ENCODE peak calls at places on chromosomes 5 and 9, in seven cellular contexts. L is lower leg skin, A is cardiac septum, V is H7, Z is colonic mucosa, S is left ventricle myocardium superior, E is pancreas. Y is an unnamed sample.

GRCh38 chr9:91422832-91423711 is 560 bp downstream of the NFIL3 start:
- DNase-seq in L (peak; percentile 94), A (no peak), V (no peak), Z (peak; percentile 74), S (peak; percentile 76), E (peak; percentile 68), Y (peak; percentile 62)

GRCh38 chr5:41519801-41520200 is 9.4 kb upstream of the PLCXD3 start:
- DNase-seq in L (no peak), A (no peak), V (no peak), Z (no peak), S (no peak), E (no peak), Y (no peak)

GRCh38 chr9:36132081-36132480 is 4.5 kb upstream of the GLIPR2 start:
- DNase-seq in L (no peak), A (no peak), V (no peak), Z (no peak), S (no peak), E (no peak), Y (no peak)

GRCh38 chr9:136077491-136077890 is 17.6 kb downstream of the NACC2 start:
- DNase-seq in L (no peak), A (no peak), V (peak; percentile 40), Z (no peak), S (peak; percentile 7), E (no peak), Y (no peak)

GRCh38 chr9:106482733-106483132 is 380.2 kb upstream of the ZNF462 start:
- DNase-seq in L (no peak), A (no peak), V (no peak), Z (no peak), S (no peak), E (no peak), Y (peak; percentile 37)

GRCh38 chr9:135586601-135587109 is 25.1 kb downstream of the PAEP start:
- DNase-seq in L (no peak), A (peak; percentile 47), V (peak; percentile 57), Z (no peak), S (no peak), E (no peak), Y (no peak)

GRCh38 chr5:137332296-137332695 is 166.8 kb downstream of the SPOCK1 start:
- DNase-seq in L (no peak), A (peak; percentile 71), V (no peak), Z (no peak), S (peak; percentile 35), E (no peak), Y (no peak)

GRCh38 chr9:133155156-133155555 is 8.6 kb downstream of the GBGT1 start:
- DNase-seq in L (no peak), A (no peak), V (peak; percentile 26), Z (peak; percentile 14), S (peak; percentile 12), E (peak; percentile 14), Y (no peak)

GRCh38 chr9:14339746-14340145 is 25.8 kb upstream of the NFIB start:
- DNase-seq in L (no peak), A (no peak), V (no peak), Z (no peak), S (no peak), E (no peak), Y (no peak)

GRCh38 chr5:10320793-10321192 is 13.1 kb upstream of the CMBL start:
- DNase-seq in L (no peak), A (no peak), V (no peak), Z (no peak), S (no peak), E (no peak), Y (no peak)

GRCh38 chr5:98455660-98456059 is 317.8 kb upstream of the RGMB start:
- DNase-seq in L (no peak), A (no peak), V (no peak), Z (no peak), S (no peak), E (no peak), Y (no peak)

GRCh38 chr5:141664733-141665461 is 13.7 kb upstream of the FCHSD1 start:
- DNase-seq in L (peak; percentile 95), A (peak; percentile 88), V (peak; percentile 95), Z (peak; percentile 84), S (peak; percentile 86), E (peak; percentile 79), Y (peak; percentile 80)

Y was measured in GM12865.